ENCODE peak calls at places on chromosomes 1 and 21, in eight cellular contexts. L, B, R, M, K, D, H and I are unnamed samples. For H3K36me3, the result is how much of the 10 kb centered on the place peaks cover.

GRCh38 chr1:199690520-199690919 is 337.0 kb upstream of the NR5A2 start:
- DNase-seq in B (no peak), L (no peak), M (no peak), D (no peak), R (no peak), H (no peak), K (no peak), I (no peak)

GRCh38 chr1:244289976-244290375 is 161.7 kb downstream of the ADSS2 start:
- DNase-seq in D (no peak), R (no peak), L (no peak), B (no peak), M (no peak), H (no peak), K (peak), I (no peak)

GRCh38 chr1:190277116-190277515 is 200.5 kb downstream of the BRINP3 start:
- DNase-seq in B (no peak), K (no peak), R (no peak), H (no peak), D (no peak), L (no peak), M (no peak), I (no peak)

GRCh38 chr1:42690477-42691156 is 8.4 kb downstream of the YBX1 start:
- DNase-seq in D (no peak), L (no peak), R (peak), B (peak), H (no peak), K (no peak), M (no peak), I (no peak)

GRCh38 chr21:39048064-39048463 is 135.2 kb downstream of the PSMG1 start:
- DNase-seq in K (no peak), B (peak), H (no peak), R (no peak), M (no peak), L (no peak), D (peak), I (no peak)

GRCh38 chr1:180181048-180181447 is 26.4 kb downstream of the QSOX1 start:
- DNase-seq in L (no peak), R (no peak), D (peak), K (no peak), M (no peak), H (no peak), B (no peak), I (peak)

GRCh38 chr1:16387201-16388185 is 20.5 kb downstream of the SZRD1 start:
- DNase-seq in L (no peak), R (no peak), K (no peak), B (peak), D (no peak), M (no peak), H (no peak), I (no peak)

GRCh38 chr1:82777240-82777639 is 976.5 kb downstream of the ADGRL2 start:
- DNase-seq in L (no peak), K (no peak), R (no peak), B (no peak), M (no peak), D (no peak), H (no peak), I (no peak)

GRCh38 chr21:26127073-26127814 is 43.3 kb downstream of the APP start:
- DNase-seq in R (no peak), M (no peak), L (no peak), B (no peak), D (no peak), K (no peak), H (no peak), I (no peak)

GRCh38 chr1:90591355-90591969 is 125.6 kb downstream of the BARHL2 start:
- DNase-seq in D (no peak), M (no peak), K (no peak), R (no peak), L (no peak), H (no peak), B (no peak), I (no peak)

GRCh38 chr1:222697858-222698257 is 14.4 kb downstream of the AIDA start:
- DNase-seq in M (no peak), D (no peak), L (no peak), B (peak), H (no peak), R (no peak), K (no peak), I (no peak)

GRCh38 chr1:24152631-24153494 is 9.9 kb upstream of the IL22RA1 start:
- DNase-seq in R (no peak), B (no peak), L (no peak), M (no peak), H (no peak), K (peak), D (no peak), I (no peak)

GRCh38 chr1:17621691-17622090 is 82.2 kb downstream of the ARHGEF10L start:
- DNase-seq in M (no peak), H (no peak), B (no peak), D (no peak), K (no peak), L (no peak), R (no peak), I (no peak)
- H3K36me3 ChIP-seq in M (under half), H (under half), B (under half), D (under half), K (under half), L (under half), R (under half), I (under half)

GRCh38 chr1:183986941-183987340 is 50.6 kb downstream of the COLGALT2 start:
- DNase-seq in L (no peak), R (no peak), D (no peak), B (peak), H (no peak), M (no peak), K (no peak), I (no peak)
- TF ChIP-seq POLR2A in L (no peak), R (no peak), D (no peak), B (no peak), H (no peak), M (no peak), K (no peak), I (no peak)

DNA sequence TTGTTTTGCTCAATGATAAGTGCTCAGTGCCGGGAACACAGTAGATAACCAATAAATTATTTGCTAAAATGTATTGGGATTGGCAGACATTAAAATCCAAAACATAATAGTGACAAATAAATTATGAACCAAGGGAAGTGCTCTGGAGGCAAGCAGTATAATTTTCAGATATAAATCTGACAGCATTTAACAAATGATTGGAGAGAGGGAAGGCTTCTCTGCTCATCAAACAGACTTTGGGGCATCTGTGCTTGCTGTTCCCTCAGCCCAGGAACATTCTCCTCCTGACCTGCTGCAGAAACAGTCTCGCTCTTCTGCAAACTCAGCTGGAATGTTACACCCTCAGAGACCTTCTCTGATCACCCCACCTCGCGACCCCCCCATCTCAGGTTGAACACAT is 2.2 kb downstream of the CD46 start:
- DNase-seq in M (no peak), L (peak), H (no peak), K (no peak), D (no peak), R (no peak), B (no peak), I (no peak)
- H3K4me3 ChIP-seq in M (no peak), L (no peak), H (peak), K (peak), D (no peak), R (no peak), B (no peak), I (no peak)

DNA sequence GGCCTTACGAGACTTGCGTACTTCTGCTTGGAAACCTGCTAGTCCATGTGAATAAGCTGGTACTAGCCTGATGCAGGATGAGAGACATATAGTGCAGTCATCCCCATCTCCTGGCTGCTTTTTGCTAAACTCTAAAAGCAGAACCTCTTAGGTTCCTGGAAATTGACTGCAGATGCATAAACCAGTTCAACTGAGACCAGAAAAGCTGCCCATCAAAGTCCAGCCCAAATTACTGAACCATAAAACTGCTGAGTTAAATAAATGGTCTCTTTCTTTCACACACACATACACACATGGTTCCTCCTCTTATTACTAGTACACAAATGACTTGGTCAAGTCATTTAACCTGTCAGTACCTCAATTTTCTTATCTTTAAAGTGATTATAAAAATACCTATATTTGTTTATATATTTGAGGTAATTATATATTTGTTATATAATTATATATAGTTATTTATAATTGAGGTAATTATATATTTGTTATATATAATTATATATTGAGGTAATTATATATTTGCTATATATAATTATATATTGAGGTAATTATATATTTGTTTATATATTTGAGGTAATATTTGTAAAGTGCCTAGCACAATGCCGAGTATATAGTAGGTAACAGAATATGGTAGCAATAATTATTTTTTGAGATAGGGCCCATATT is 25.2 kb upstream of the RABGAP1L start:
- DNase-seq in H (no peak), D (no peak), B (no peak), K (no peak), R (no peak), L (no peak), M (no peak), I (no peak)
- H3K36me3 ChIP-seq in H (under half), D (under half), B (under half), K (under half), R (under half), L (under half), M (under half), I (under half)

GRCh38 chr1:32817815-32818786 is 648 bp downstream of the S100PBP start:
- DNase-seq in K (peak), M (peak), L (peak), B (peak), D (peak), R (peak), H (peak), I (peak)

GRCh38 chr1:32813941-32814739 is 3.0 kb downstream of the YARS1 start:
- DNase-seq in K (no peak), R (peak), H (no peak), L (peak), M (no peak), B (peak), D (no peak), I (no peak)

GRCh38 chr1:32817159-32817814 is at the start of the genes S100PBP and YARS1:
- DNase-seq in B (peak), D (peak), M (peak), H (peak), K (peak), L (peak), R (peak), I (peak)

GRCh38 chr1:32816676-32817158 is 441 bp downstream of the YARS1 start:
- DNase-seq in L (no peak), H (no peak), R (peak), M (no peak), D (peak), K (no peak), B (peak), I (no peak)

GRCh38 chr1:32818804-32819541 is 1.5 kb downstream of the S100PBP start:
- DNase-seq in R (no peak), M (no peak), H (no peak), K (no peak), B (no peak), L (no peak), D (no peak), I (no peak)
- TF ChIP-seq POLR2A in R (no peak), M (no peak), H (no peak), K (no peak), B (no peak), L (no peak), D (no peak), I (no peak)

GRCh38 chr21:36164427-36164784 is 7.8 kb downstream of the DOP1B start:
- DNase-seq in B (no peak), H (no peak), L (no peak), K (no peak), D (no peak), M (no peak), R (peak), I (no peak)
- H3K4me3 ChIP-seq in B (no peak), H (no peak), L (no peak), K (no peak), D (no peak), M (no peak), R (no peak), I (no peak)